ENCODE peak calls at places on chromosomes 7 and 10, in six cellular contexts. E, D, J, U, P and L are unnamed samples.

GRCh38 chr10:111122127-111122526 is 45.3 kb downstream of the ADRA2A start:
- DNase-seq in E (no peak), P (no peak), D (no peak), J (no peak), U (no peak), L (no peak)

GRCh38 chr7:128738570-128739047 is 550 bp upstream of the CALU start:
- DNase-seq in E (no peak), P (no peak), U (no peak), J (peak), D (no peak), L (no peak)

GRCh38 chr10:18607503-18607902 is 43.9 kb downstream of the NSUN6 start:
- DNase-seq in E (no peak), D (no peak), U (peak), J (peak), P (peak), L (no peak)

GRCh38 chr10:99827906-99828305 is 45.5 kb downstream of the ABCC2 start:
- DNase-seq in J (peak), P (no peak), E (no peak), D (no peak), U (peak), L (no peak)

GRCh38 chr7:1857487-1858425 is 187.7 kb downstream of the ELFN1 start:
- DNase-seq in U (no peak), J (no peak), P (no peak), E (no peak), D (no peak), L (no peak)

GRCh38 chr7:119175916-119176627 is 951.6 kb downstream of the ANKRD7 start:
- DNase-seq in U (peak), D (peak), E (no peak), P (no peak), J (peak), L (peak)

GRCh38 chr10:34730726-34731125 is 84.4 kb downstream of the PARD3 start:
- DNase-seq in U (no peak), J (no peak), P (no peak), D (no peak), E (no peak), L (no peak)

GRCh38 chr7:73978681-73979563 is 49.1 kb upstream of the ELN start:
- DNase-seq in D (peak), U (no peak), P (peak), J (peak), E (no peak), L (no peak)

GRCh38 chr7:94252971-94253370 is 141.7 kb upstream of the COL1A2 start:
- DNase-seq in P (no peak), U (no peak), J (no peak), E (no peak), D (no peak), L (no peak)

GRCh38 chr10:126425051-126425450 is 36.8 kb upstream of the ADAM12 start:
- DNase-seq in P (no peak), D (no peak), J (no peak), E (no peak), U (no peak), L (no peak)

GRCh38 chr10:126423779-126424491 is 35.7 kb upstream of the ADAM12 start:
- DNase-seq in U (no peak), P (no peak), J (no peak), E (no peak), D (no peak), L (no peak)

GRCh38 chr10:126422561-126422960 is 34.3 kb upstream of the ADAM12 start:
- DNase-seq in U (peak), P (no peak), D (no peak), J (peak), E (no peak), L (no peak)

GRCh38 chr10:126429275-126429674 is 41.0 kb upstream of the ADAM12 start:
- DNase-seq in P (no peak), U (no peak), J (no peak), E (no peak), D (no peak), L (no peak)

GRCh38 chr10:126425473-126426065 is 37.3 kb upstream of the ADAM12 start:
- DNase-seq in E (no peak), P (no peak), D (no peak), J (no peak), U (peak), L (no peak)
- TF ChIP-seq CTCF in E (no peak), P (no peak), D (no peak), J (no peak), U (no peak), L (no peak)

GRCh38 chr7:142556745-142557144 is 192.5 kb upstream of the PRSS1 start:
- DNase-seq in E (no peak), J (peak), D (peak), P (peak), U (peak), L (no peak)
- TF ChIP-seq CTCF in E (no peak), J (peak), D (no peak), P (no peak), U (peak), L (no peak)

DNA sequence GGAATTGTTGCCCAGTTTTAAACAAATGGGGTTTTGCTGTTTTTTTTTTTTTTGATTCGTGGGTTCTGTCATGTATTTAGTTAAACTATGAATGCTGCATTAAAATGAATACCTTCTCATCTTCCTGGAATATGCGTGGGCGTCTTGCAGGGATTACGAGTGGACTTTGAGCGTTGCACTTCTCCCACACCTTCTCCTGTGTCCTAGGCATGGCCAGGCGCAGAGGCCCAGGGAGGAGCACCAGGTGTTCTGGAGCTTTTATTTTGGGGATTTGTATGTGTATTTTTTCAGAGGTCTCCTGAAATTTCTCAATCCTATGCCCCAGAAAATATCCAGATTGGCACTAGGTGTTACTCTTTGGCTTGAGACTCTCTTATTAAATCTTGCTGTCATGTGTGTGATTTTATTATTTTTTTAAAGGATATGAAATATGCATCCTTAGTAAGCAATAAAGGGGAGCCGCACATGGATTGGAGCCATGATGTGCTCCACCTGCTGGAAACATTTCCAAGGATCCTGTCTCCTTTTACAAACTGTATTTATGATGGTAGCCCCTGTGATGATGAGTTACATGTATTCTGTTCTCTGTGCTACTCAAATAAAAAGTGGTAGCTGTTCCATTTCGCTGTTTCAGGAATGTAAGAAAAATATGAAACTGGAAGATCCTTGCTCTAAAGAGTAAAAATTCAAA is 482.2 kb upstream of the KLF6 start:
- DNase-seq in U (peak), D (no peak), J (peak), P (peak), E (no peak), L (no peak)
- TF ChIP-seq CTCF in U (peak), D (no peak), J (peak), P (no peak), E (peak), L (no peak)

DNA sequence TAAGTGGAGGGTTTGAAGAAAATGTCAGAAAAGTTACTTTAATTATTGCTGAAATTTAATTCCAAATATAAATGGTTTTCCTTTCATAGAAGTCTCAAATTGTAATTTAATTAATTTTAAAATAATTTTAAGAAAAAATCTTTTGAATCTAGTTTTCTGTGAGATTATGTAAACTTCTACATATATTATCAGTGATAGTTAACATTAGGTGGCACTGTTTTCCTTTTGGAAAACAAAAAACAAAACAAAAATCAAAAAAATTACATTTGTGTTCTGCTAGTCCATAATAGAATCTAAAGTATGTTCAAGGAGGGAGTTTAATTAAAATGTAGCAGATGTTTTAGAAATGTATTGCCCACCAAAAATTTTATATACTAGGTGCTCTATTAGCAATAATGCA is 1456.7 kb downstream of the REEP3 start:
- DNase-seq in P (no peak), D (no peak), E (no peak), U (peak), J (no peak), L (no peak)
- TF ChIP-seq CTCF in P (no peak), D (no peak), E (peak), U (no peak), J (no peak), L (no peak)

DNA sequence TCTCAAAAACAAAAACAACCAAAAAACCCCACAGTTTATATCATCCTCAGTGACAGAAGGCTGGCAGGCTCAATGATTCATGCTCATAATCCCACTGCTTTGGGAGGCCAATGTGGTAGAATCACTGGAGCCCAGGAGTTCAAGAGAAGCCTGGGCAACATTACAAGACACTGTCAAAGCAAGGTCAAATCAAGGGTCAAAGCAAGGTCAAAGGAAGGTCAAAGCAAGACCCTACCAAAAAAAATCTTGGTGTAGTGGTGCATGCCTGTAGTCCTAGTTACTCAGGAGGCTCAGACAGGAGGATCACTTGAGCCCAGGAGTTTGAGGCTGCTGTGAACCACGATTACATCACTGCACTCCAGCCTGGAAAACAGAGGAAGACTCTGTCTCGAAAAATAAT is 14.2 kb upstream of the NPC1L1 start:
- DNase-seq in U (no peak), E (no peak), P (no peak), J (no peak), D (no peak), L (no peak)
- TF ChIP-seq CTCF in U (no peak), E (no peak), P (no peak), J (no peak), D (no peak), L (no peak)

GRCh38 chr10:22999942-23000341 is 72.1 kb downstream of the ARMC3 start:
- DNase-seq in D (no peak), E (no peak), J (no peak), U (no peak), P (no peak), L (no peak)
- TF ChIP-seq CTCF in D (no peak), E (no peak), J (no peak), U (no peak), P (no peak), L (no peak)

GRCh38 chr10:103564799-103565365 is 71.4 kb downstream of the NEURL1 start:
- DNase-seq in U (no peak), E (no peak), D (peak), J (peak), P (peak), L (no peak)
- TF ChIP-seq CTCF in U (peak), E (peak), D (peak), J (peak), P (peak), L (peak)

GRCh38 chr7:25949672-25950487 is 202.1 kb upstream of the NFE2L3 start:
- DNase-seq in D (peak), U (no peak), E (no peak), J (no peak), P (peak), L (peak)
- TF ChIP-seq CTCF in D (no peak), U (no peak), E (no peak), J (no peak), P (peak), L (no peak)